ENCODE peak calls at places on chromosomes 12 and 14, in four cellular contexts. C is keratinocyte, X is tibial nerve, H is gastrocnemius medialis. V is an unnamed sample.

GRCh38 chr12:27906658-27907473 is 65.7 kb downstream of the PTHLH start:
- DNase-seq in X (no peak), H (no peak), C (no peak), V (no peak)

GRCh38 chr12:40376533-40377267 is 151.9 kb downstream of the LRRK2 start:
- DNase-seq in X (no peak), C (no peak), H (no peak), V (no peak)

GRCh38 chr14:22886500-22887259 is 3.7 kb downstream of the REM2 start:
- DNase-seq in X (peak; percentile 29), C (no peak), H (no peak), V (no peak)

GRCh38 chr12:6370576-6370935 is 4.8 kb downstream of the SCNN1A start:
- DNase-seq in X (no peak), C (no peak), H (no peak), V (no peak)

GRCh38 chr14:87995500-87996275 is 2.7 kb upstream of the GALC start:
- DNase-seq in X (no peak), H (no peak), C (no peak), V (no peak)

GRCh38 chr14:63573579-63573978 is 30.4 kb upstream of the PPP2R5E start:
- DNase-seq in C (no peak), H (no peak), X (no peak), V (peak; percentile 39)

GRCh38 chr12:126271138-126271537 is 1205.9 kb downstream of the AACS start:
- DNase-seq in X (no peak), C (no peak), H (no peak), V (no peak)

GRCh38 chr12:122965851-122966742 is at the start of gene ABCB9:
- DNase-seq in X (peak; percentile 80), H (peak; percentile 86), C (peak; percentile 87), V (peak; percentile 62)

GRCh38 chr12:62700091-62700490 is 233.5 kb downstream of the MON2 start:
- DNase-seq in X (no peak), H (no peak), C (no peak), V (no peak)

GRCh38 chr12:93453633-93454032 is 11.9 kb upstream of the UBE2N start:
- DNase-seq in H (no peak), C (no peak), X (no peak), V (peak; percentile 71)

GRCh38 chr14:30966415-30967363 is 58.8 kb upstream of the AP4S1 start:
- DNase-seq in C (no peak), H (no peak), X (no peak), V (no peak)

GRCh38 chr12:7503686-7504085 is at the start of gene CD163:
- DNase-seq in X (no peak), C (no peak), H (no peak), V (no peak)

GRCh38 chr14:38992067-38992835 is 110.8 kb downstream of the SEC23A start:
- DNase-seq in H (no peak), C (no peak), X (no peak), V (no peak)

GRCh38 chr14:92105845-92106094 is 612 bp downstream of the ATXN3 start:
- DNase-seq in X (peak; percentile 57), H (no peak), C (no peak), V (no peak)

GRCh38 chr14:46672128-46672527 is 20.5 kb upstream of the RPL10L start:
- DNase-seq in C (no peak), X (no peak), H (no peak), V (no peak)

GRCh38 chr12:18750087-18750486 is 12.2 kb downstream of the CAPZA3 start:
- DNase-seq in X (no peak), C (no peak), H (no peak), V (no peak)

GRCh38 chr12:120468846-120469449 is 600 bp downstream of the SRSF9 start:
- DNase-seq in C (no peak), H (no peak), X (peak; percentile 7), V (no peak)

GRCh38 chr12:89597770-89598169 is 71.9 kb upstream of the POC1B start:
- DNase-seq in H (no peak), C (no peak), X (no peak), V (no peak)

GRCh38 chr14:44701563-44702263 is 194.6 kb upstream of the FSCB start:
- DNase-seq in H (no peak), C (no peak), X (no peak), V (no peak)

GRCh38 chr12:117005417-117006046 is 93.7 kb downstream of the TESC start:
- DNase-seq in H (no peak), X (no peak), C (no peak), V (no peak)
- TF ChIP-seq CTCF in H (no peak), X (no peak), C (no peak), V (no peak)

DNA sequence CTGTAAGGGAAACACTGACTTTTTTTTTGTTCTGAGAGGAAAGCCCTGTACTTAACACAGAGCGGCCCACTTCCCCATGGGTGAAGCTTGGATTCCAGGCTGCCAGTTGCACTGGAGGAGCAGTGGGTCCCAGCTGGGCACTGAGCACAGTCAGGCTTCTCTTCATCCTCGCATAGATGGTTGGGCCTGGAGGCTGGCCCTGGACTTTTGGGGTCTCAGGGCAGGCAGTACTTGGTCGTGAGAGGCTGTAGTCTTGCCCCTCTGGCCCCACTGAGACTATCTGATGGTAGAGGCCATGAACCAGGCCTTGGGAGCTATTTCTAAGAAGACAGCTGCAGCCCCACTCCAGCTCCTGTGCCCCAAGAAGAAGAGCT is 6.2 kb upstream of the LHX5 start:
- DNase-seq in H (no peak), C (no peak), X (no peak), V (no peak)
- H3K27me3 ChIP-seq in H (peaks cover 84% of the 10 kb centered on the region), C (peaks cover 81% of the 10 kb centered on the region), X (no peaks in the 10 kb centered on the region), V (peaks cover 77% of the 10 kb centered on the region)

GRCh38 chr12:50285253-50285652 is 1.9 kb upstream of the LIMA1 start:
- DNase-seq in C (no peak), H (no peak), X (no peak), V (no peak)

GRCh38 chr12:50283924-50284236 is 560 bp upstream of the LIMA1 start:
- DNase-seq in H (peak; percentile 18), X (no peak), C (no peak), V (no peak)

GRCh38 chr12:50287271-50287670 is 4.0 kb upstream of the LIMA1 start:
- DNase-seq in X (no peak), C (no peak), H (no peak), V (no peak)

GRCh38 chr12:50282581-50283229 is 615 bp downstream of the LIMA1 start:
- DNase-seq in C (no peak), X (peak; percentile 42), H (peak; percentile 26), V (no peak)

DNA sequence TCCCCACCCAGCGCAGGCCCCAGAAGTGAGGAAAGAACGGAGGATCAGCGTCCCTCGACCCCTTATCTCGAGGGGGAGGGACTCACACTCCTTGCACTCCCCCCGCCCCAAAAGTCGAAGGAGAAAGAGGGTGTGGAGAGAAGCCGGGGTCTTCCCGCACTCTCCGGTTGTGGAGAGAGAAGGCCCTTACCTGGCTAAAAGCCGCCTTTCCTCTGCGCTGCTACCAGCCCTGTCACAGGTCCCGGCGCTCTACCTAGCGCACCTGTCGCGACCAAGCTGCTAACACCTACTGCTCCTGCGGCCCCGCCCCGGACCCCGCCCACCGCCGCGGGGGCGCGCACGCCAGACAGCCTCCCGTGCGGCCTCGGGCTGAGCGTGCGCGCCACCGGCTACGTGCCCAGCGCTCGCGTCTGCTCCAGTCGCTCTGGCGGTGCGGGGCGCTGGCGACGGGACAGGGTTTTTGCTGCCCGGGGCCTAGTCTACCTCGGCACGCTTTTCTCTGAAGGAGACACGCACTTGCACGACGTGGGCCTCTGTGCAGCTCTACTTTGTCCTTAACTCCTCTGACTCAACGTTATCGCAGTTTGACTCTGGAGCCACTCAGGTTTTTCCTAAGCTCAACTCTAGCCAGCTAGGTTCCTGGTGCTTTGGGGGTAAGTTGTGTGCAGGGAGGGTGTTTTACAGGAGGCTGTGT is at the start of gene LIMA1:
- DNase-seq in H (peak; percentile 90), C (peak; percentile 26), X (peak; percentile 79), V (peak; percentile 41)
- TF ChIP-seq CTCF in H (peak; percentile 71), C (no peak), X (no peak), V (no peak)

DNA sequence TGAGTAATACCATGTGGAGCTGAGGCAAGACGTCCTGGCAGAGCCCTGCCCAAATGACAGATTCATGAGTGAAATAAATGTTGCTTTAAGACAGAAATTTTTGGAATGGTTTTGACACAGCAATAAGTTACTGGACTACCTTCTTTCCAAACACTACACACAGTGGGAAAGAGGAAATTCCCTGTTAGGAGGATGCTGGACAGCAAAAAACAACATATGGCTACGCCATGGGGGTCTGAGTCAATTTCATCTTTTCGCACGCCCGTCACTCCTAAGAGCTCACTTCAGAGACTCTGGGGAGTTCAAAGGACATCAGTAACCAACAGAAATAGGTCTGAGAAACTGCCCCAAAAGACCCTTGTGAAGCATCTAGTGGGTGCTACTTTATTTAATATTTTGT is 55.4 kb downstream of the TMEM132C start:
- DNase-seq in H (no peak), X (no peak), C (no peak), V (no peak)
- H3K27me3 ChIP-seq in H (no peaks in the 10 kb centered on the region), X (no peaks in the 10 kb centered on the region), C (no peaks in the 10 kb centered on the region), V (no peaks in the 10 kb centered on the region)